ENCODE peak calls at places on chromosomes 5 and 9, in four cellular contexts. One of them, this sample, is unnamed.

GRCh38 chr5:14357861-14358260 is 214.7 kb downstream of the TRIO start:
- DNase-seq in WTC11: peak; percentile 70
- DNase-seq in A549: no peak
- DNase-seq in endothelial cell of umbilical vein: no peak
- DNase-seq in this sample: no peak

GRCh38 chr9:37788328-37788727 is 3.5 kb upstream of the EXOSC3 start:
- DNase-seq in WTC11: no peak
- DNase-seq in A549: no peak
- DNase-seq in endothelial cell of umbilical vein: no peak
- DNase-seq in this sample: no peak

GRCh38 chr5:151219789-151220188 is 4.1 kb downstream of the CCDC69 start:
- DNase-seq in WTC11: no peak
- DNase-seq in A549: no peak
- DNase-seq in endothelial cell of umbilical vein: no peak
- DNase-seq in this sample: no peak

GRCh38 chr9:133711428-133712220 is 26.5 kb downstream of the SARDH start:
- DNase-seq in WTC11: peak; percentile 8
- DNase-seq in A549: no peak
- DNase-seq in endothelial cell of umbilical vein: no peak
- DNase-seq in this sample: no peak

GRCh38 chr5:126450895-126451294 is 27.7 kb downstream of the GRAMD2B start:
- DNase-seq in WTC11: no peak
- DNase-seq in A549: no peak
- DNase-seq in endothelial cell of umbilical vein: no peak
- DNase-seq in this sample: no peak

GRCh38 chr5:126055348-126055729 is 367.9 kb upstream of the GRAMD2B start:
- DNase-seq in WTC11: no peak
- DNase-seq in A549: no peak
- DNase-seq in endothelial cell of umbilical vein: no peak
- DNase-seq in this sample: no peak

GRCh38 chr5:143434261-143435206 is 31.0 kb upstream of the NR3C1 start:
- DNase-seq in WTC11: no peak
- DNase-seq in A549: no peak
- DNase-seq in endothelial cell of umbilical vein: no peak
- DNase-seq in this sample: no peak

GRCh38 chr5:73437126-73438047 is 11.2 kb downstream of the FOXD1 start:
- DNase-seq in WTC11: peak; percentile 82
- DNase-seq in A549: peak; percentile 79
- DNase-seq in endothelial cell of umbilical vein: no peak
- DNase-seq in this sample: no peak

GRCh38 chr9:87622936-87623335 is 103.0 kb upstream of the CTSL start:
- DNase-seq in WTC11: no peak
- DNase-seq in A549: no peak
- DNase-seq in endothelial cell of umbilical vein: peak; percentile 43
- DNase-seq in this sample: peak; percentile 25

GRCh38 chr5:157977957-157978505 is 119.1 kb upstream of the CLINT1 start:
- DNase-seq in WTC11: no peak
- DNase-seq in A549: no peak
- DNase-seq in endothelial cell of umbilical vein: no peak
- DNase-seq in this sample: no peak

GRCh38 chr5:131109540-131110255 is 55.4 kb downstream of the HINT1 start:
- DNase-seq in WTC11: no peak
- DNase-seq in A549: peak; percentile 47
- DNase-seq in endothelial cell of umbilical vein: peak; percentile 52
- DNase-seq in this sample: peak; percentile 17

GRCh38 chr9:119811030-119811429 is 441.8 kb upstream of the BRINP1 start:
- DNase-seq in WTC11: no peak
- DNase-seq in A549: peak; percentile 42
- DNase-seq in endothelial cell of umbilical vein: no peak
- DNase-seq in this sample: no peak

GRCh38 chr9:119998614-119999013 is 581.4 kb downstream of the CDK5RAP2 start:
- DNase-seq in WTC11: no peak
- DNase-seq in A549: no peak
- DNase-seq in endothelial cell of umbilical vein: no peak
- DNase-seq in this sample: no peak

GRCh38 chr5:59125961-59126360 is 543.1 kb downstream of the RAB3C start:
- DNase-seq in WTC11: no peak
- DNase-seq in A549: no peak
- DNase-seq in endothelial cell of umbilical vein: no peak
- DNase-seq in this sample: no peak

GRCh38 chr9:126612329-126612812 is 1.4 kb upstream of the LMX1B start:
- DNase-seq in WTC11: no peak
- DNase-seq in A549: no peak
- DNase-seq in endothelial cell of umbilical vein: no peak
- DNase-seq in this sample: no peak

GRCh38 chr5:42277293-42277692 is 145.9 kb upstream of the GHR start:
- DNase-seq in WTC11: no peak
- DNase-seq in A549: no peak
- DNase-seq in endothelial cell of umbilical vein: no peak
- DNase-seq in this sample: no peak

GRCh38 chr9:92949266-92949982 is 2.1 kb downstream of the FGD3 start:
- DNase-seq in WTC11: no peak
- DNase-seq in A549: no peak
- DNase-seq in endothelial cell of umbilical vein: no peak
- DNase-seq in this sample: no peak

GRCh38 chr9:134068742-134069535 is 1.1 kb upstream of the BRD3 start:
- DNase-seq in WTC11: no peak
- DNase-seq in A549: no peak
- DNase-seq in endothelial cell of umbilical vein: peak; percentile 57
- DNase-seq in this sample: no peak

GRCh38 chr5:145903113-145903512 is 30.3 kb upstream of the GRXCR2 start:
- DNase-seq in WTC11: no peak
- DNase-seq in A549: peak; percentile 30
- DNase-seq in endothelial cell of umbilical vein: no peak
- DNase-seq in this sample: no peak

GRCh38 chr5:1332461-1333001 is 12.4 kb downstream of the CLPTM1L start:
- DNase-seq in WTC11: no peak
- DNase-seq in A549: peak; percentile 62
- DNase-seq in endothelial cell of umbilical vein: no peak
- DNase-seq in this sample: no peak

GRCh38 chr9:127983847-127984289 is 3.1 kb upstream of the EEIG1 start:
- DNase-seq in WTC11: no peak
- DNase-seq in A549: no peak
- DNase-seq in endothelial cell of umbilical vein: no peak
- DNase-seq in this sample: no peak

GRCh38 chr9:133113163-133113927 is 7.7 kb downstream of the RALGDS start:
- DNase-seq in WTC11: no peak
- DNase-seq in A549: no peak
- DNase-seq in endothelial cell of umbilical vein: peak; percentile 45
- DNase-seq in this sample: no peak

GRCh38 chr5:6596388-6596787 is 36.5 kb downstream of the NSUN2 start:
- DNase-seq in WTC11: no peak
- DNase-seq in A549: no peak
- DNase-seq in endothelial cell of umbilical vein: no peak
- DNase-seq in this sample: no peak

GRCh38 chr9:38318755-38319495 is 73.6 kb upstream of the ALDH1B1 start:
- DNase-seq in WTC11: no peak
- DNase-seq in A549: peak; percentile 10
- DNase-seq in endothelial cell of umbilical vein: peak; percentile 7
- DNase-seq in this sample: no peak

GRCh38 chr5:164553851-164554250 is 1048.4 kb downstream of the MAT2B start:
- DNase-seq in WTC11: no peak
- DNase-seq in A549: no peak
- DNase-seq in endothelial cell of umbilical vein: no peak
- DNase-seq in this sample: no peak

GRCh38 chr9:70921126-70921525 is 200.3 kb downstream of the TRPM3 start:
- DNase-seq in WTC11: no peak
- DNase-seq in A549: no peak
- DNase-seq in endothelial cell of umbilical vein: no peak
- DNase-seq in this sample: no peak

GRCh38 chr5:87127426-87127825 is 140.3 kb upstream of the RASA1 start:
- DNase-seq in WTC11: no peak
- DNase-seq in A549: no peak
- DNase-seq in endothelial cell of umbilical vein: no peak
- DNase-seq in this sample: no peak

GRCh38 chr5:66646570-66646969 is 50.4 kb downstream of the MAST4 start:
- DNase-seq in WTC11: no peak
- DNase-seq in A549: no peak
- DNase-seq in endothelial cell of umbilical vein: no peak
- DNase-seq in this sample: no peak

GRCh38 chr9:97374811-97375210 is 37.1 kb upstream of the TDRD7 start:
- DNase-seq in WTC11: no peak
- DNase-seq in A549: no peak
- DNase-seq in endothelial cell of umbilical vein: no peak
- DNase-seq in this sample: no peak

GRCh38 chr9:79757074-79757473 is 185.3 kb downstream of the TLE4 start:
- DNase-seq in WTC11: no peak
- DNase-seq in A549: no peak
- DNase-seq in endothelial cell of umbilical vein: no peak
- DNase-seq in this sample: no peak

GRCh38 chr9:72187296-72187695 is 38.1 kb downstream of the GDA start:
- DNase-seq in WTC11: no peak
- DNase-seq in A549: no peak
- DNase-seq in endothelial cell of umbilical vein: no peak
- DNase-seq in this sample: no peak

GRCh38 chr9:72185561-72185960 is 36.3 kb downstream of the GDA start:
- DNase-seq in WTC11: no peak
- DNase-seq in A549: no peak
- DNase-seq in endothelial cell of umbilical vein: no peak
- DNase-seq in this sample: no peak
- TF ChIP-seq JUN in WTC11: no peak
- TF ChIP-seq JUN in A549: no peak
- TF ChIP-seq JUN in endothelial cell of umbilical vein: no peak
- TF ChIP-seq JUN in this sample: no peak

DNA sequence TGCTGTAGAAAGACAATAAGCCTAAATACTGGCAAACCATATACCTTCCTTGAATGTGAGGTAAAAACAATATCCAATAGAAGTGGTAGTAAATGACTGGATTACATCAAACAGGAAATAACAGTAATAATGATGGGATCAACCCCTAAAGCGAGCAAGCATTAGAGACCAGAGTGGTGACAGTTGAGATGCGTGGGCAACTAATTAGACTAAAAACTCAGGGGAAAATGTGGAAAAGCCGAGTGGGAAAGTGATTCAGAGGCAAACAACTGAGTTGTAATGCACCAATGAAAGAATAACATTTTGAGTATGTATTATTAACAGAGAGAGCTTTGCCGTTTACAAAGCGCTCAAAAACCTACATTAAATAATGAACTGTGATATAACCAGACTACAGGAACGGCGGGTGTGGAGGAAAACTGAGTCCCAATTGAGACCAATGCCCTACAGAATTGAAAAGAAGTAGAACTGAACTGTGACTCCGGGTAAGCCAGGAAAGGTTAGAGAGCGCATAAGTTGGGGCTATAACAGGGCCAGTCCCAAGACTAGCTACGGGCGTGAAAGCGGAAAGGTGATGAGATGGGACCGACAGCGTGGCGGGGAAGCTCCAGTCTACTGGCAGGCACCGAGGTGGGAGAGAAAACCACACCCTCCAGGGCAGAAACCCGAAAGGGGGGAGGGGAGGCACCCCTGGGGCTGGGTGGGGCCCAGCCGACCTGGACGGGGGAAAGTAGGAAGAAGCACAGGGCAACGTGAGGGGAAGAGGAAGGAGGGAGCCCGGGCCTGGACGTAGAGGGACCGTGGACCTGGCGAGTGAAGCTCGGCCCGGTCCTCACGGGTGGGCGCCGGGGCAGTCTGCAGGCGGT is 590 bp downstream of the UBAP2 start:
- DNase-seq in WTC11: peak; percentile 48
- DNase-seq in A549: peak; percentile 56
- DNase-seq in endothelial cell of umbilical vein: no peak
- DNase-seq in this sample: peak; percentile 29
- TF ChIP-seq JUN in WTC11: no peak
- TF ChIP-seq JUN in A549: no peak
- TF ChIP-seq JUN in endothelial cell of umbilical vein: no peak
- TF ChIP-seq JUN in this sample: no peak

GRCh38 chr9:136542246-136543041 is 3.4 kb downstream of the NOTCH1 start:
- DNase-seq in WTC11: no peak
- DNase-seq in A549: no peak
- DNase-seq in endothelial cell of umbilical vein: no peak
- DNase-seq in this sample: no peak

GRCh38 chr9:136544549-136545064 is 1.2 kb downstream of the NOTCH1 start:
- DNase-seq in WTC11: no peak
- DNase-seq in A549: no peak
- DNase-seq in endothelial cell of umbilical vein: peak; percentile 48
- DNase-seq in this sample: no peak

GRCh38 chr9:136545065-136545965 is 533 bp downstream of the NOTCH1 start:
- DNase-seq in WTC11: no peak
- DNase-seq in A549: no peak
- DNase-seq in endothelial cell of umbilical vein: no peak
- DNase-seq in this sample: no peak

GRCh38 chr9:136543280-136543679 is 2.6 kb downstream of the NOTCH1 start:
- DNase-seq in WTC11: no peak
- DNase-seq in A549: no peak
- DNase-seq in endothelial cell of umbilical vein: no peak
- DNase-seq in this sample: no peak

GRCh38 chr9:136543830-136544548 is 1.9 kb downstream of the NOTCH1 start:
- DNase-seq in WTC11: no peak
- DNase-seq in A549: no peak
- DNase-seq in endothelial cell of umbilical vein: peak; percentile 46
- DNase-seq in this sample: peak; percentile 78
- TF ChIP-seq JUN in WTC11: no peak
- TF ChIP-seq JUN in A549: no peak
- TF ChIP-seq JUN in endothelial cell of umbilical vein: no peak
- TF ChIP-seq JUN in this sample: no peak

DNA sequence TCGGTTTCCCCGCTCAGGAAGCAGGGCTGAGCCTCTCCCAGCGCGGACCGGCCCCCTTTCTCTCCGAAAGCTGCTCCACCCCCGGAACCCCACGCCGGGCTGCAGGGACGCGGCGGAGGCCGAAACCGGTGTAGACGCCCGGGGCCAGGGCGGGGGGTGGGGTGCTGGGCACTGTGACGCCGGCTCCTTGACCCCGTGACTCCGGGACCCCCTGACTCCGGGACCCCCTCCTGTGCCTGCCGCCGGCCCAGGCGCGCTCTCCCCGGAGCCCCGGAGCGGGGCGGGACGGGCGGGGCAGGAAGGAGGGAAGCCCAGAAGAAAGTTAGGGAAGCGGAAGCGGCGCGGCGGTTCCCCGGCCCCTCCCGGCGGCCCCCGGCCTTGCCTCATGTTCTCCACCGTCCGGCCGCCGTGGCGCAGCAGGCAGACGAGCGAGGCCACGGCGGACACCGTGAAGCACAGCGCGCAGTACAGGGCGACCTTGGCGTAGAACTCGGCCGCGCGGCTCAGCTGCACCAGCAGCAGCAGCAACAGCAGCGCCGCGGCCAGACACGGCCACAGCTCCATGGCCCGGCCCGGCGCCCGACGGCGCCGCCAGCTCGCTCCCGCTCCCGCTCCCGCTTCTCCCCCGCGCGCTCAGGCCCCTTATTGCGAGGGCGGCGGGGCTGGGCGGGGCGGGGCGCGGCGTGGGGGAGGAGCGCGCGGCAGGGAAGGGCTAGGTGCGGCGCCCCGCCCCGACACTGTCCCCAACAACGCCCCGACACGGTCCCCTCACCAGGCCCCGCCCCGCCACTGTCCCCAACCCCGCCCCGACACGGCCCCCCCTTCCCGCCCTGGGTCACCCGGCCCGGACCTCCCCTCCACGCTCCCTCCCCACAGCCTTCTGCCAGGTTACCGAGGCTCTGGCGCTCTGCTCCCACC is at the start of gene AGPAT2:
- DNase-seq in WTC11: peak; percentile 61
- DNase-seq in A549: peak; percentile 70
- DNase-seq in endothelial cell of umbilical vein: peak; percentile 43
- DNase-seq in this sample: no peak
- TF ChIP-seq JUN in WTC11: peak; percentile 19
- TF ChIP-seq JUN in A549: no peak
- TF ChIP-seq JUN in endothelial cell of umbilical vein: no peak
- TF ChIP-seq JUN in this sample: no peak

GRCh38 chr5:175539936-175540335 is 61.6 kb downstream of the SFXN1 start:
- DNase-seq in WTC11: no peak
- DNase-seq in A549: no peak
- DNase-seq in endothelial cell of umbilical vein: no peak
- DNase-seq in this sample: no peak
- TF ChIP-seq JUN in WTC11: no peak
- TF ChIP-seq JUN in A549: no peak
- TF ChIP-seq JUN in endothelial cell of umbilical vein: no peak
- TF ChIP-seq JUN in this sample: no peak